ENCODE peak calls at places on chromosome 6, in four cellular contexts. A is stomach, Z is left ventricle myocardium inferior, F is fibroblast of lung. I is an unnamed sample.

GRCh38 chr6:141261672-141262060 is 871.1 kb upstream of the GJE1 start:
- DNase-seq in A (no peak), Z (no peak), F (no peak), I (no peak)

GRCh38 chr6:26331809-26332226 is 33.2 kb upstream of the BTN3A2 start:
- DNase-seq in A (no peak), Z (no peak), F (no peak), I (no peak)

GRCh38 chr6:119148102-119148824 is 69.8 kb upstream of the FAM184A start:
- DNase-seq in Z (no peak), F (peak), A (no peak), I (no peak)

GRCh38 chr6:156955494-156956183 is 178.5 kb downstream of the ARID1B start:
- DNase-seq in F (no peak), Z (peak), A (peak), I (no peak)

GRCh38 chr6:830667-831327 is 137.9 kb upstream of the EXOC2 start:
- DNase-seq in Z (no peak), A (no peak), F (no peak), I (no peak)

GRCh38 chr6:163949367-163949766 is 534.8 kb downstream of the QKI start:
- DNase-seq in F (peak), Z (no peak), A (no peak), I (no peak)

GRCh38 chr6:139144490-139145085 is 9.7 kb downstream of the HECA start:
- DNase-seq in A (no peak), Z (no peak), F (no peak), I (no peak)

GRCh38 chr6:47669684-47670515 is 28.5 kb upstream of the ADGRF4 start:
- DNase-seq in A (no peak), Z (no peak), F (peak), I (no peak)

GRCh38 chr6:133623065-133623464 is 265.8 kb upstream of the TCF21 start:
- DNase-seq in F (peak), A (no peak), Z (no peak), I (no peak)

GRCh38 chr6:82555801-82556200 is 192.2 kb downstream of the TPBG start:
- DNase-seq in F (peak), A (no peak), Z (no peak), I (no peak)

GRCh38 chr6:45507156-45507555 is 129.4 kb upstream of the SUPT3H start:
- DNase-seq in Z (no peak), A (no peak), F (no peak), I (no peak)

GRCh38 chr6:26125015-26125690 is 37.9 kb downstream of the HFE start:
- DNase-seq in F (no peak), Z (no peak), A (peak), I (no peak)

GRCh38 chr6:83127258-83127657 is 59.8 kb downstream of the DOP1A start:
- DNase-seq in Z (no peak), A (no peak), F (no peak), I (no peak)

GRCh38 chr6:15447546-15448232 is 201.8 kb downstream of the JARID2 start:
- DNase-seq in A (no peak), Z (no peak), F (no peak), I (no peak)

GRCh38 chr6:130961148-130961547 is 101.9 kb downstream of the EPB41L2 start:
- DNase-seq in A (no peak), F (peak), Z (no peak), I (no peak)

GRCh38 chr6:111486921-111487320 is 3.9 kb upstream of the REV3L start:
- DNase-seq in A (no peak), Z (no peak), F (peak), I (no peak)

GRCh38 chr6:693737-694038 is 749 bp upstream of the EXOC2 start:
- DNase-seq in F (no peak), A (no peak), Z (no peak), I (no peak)

GRCh38 chr6:102732908-102733307 is 1339.4 kb downstream of the GRIK2 start:
- DNase-seq in A (no peak), F (peak), Z (no peak), I (no peak)

GRCh38 chr6:106128981-106129761 is 43.0 kb downstream of the PRDM1 start:
- DNase-seq in A (no peak), Z (no peak), F (peak), I (no peak)

GRCh38 chr6:157861184-157861583 is 38.1 kb downstream of the SNX9 start:
- DNase-seq in F (peak), Z (no peak), A (no peak), I (no peak)

GRCh38 chr6:40936810-40937209 is 102.2 kb downstream of the UNC5CL start:
- DNase-seq in A (no peak), Z (no peak), F (peak), I (no peak)

GRCh38 chr6:24329022-24329421 is 28.8 kb downstream of the DCDC2 start:
- DNase-seq in F (peak), A (no peak), Z (no peak), I (no peak)

GRCh38 chr6:166008441-166009369 is 158.9 kb downstream of the TBXT start:
- DNase-seq in A (no peak), F (peak), Z (no peak), I (no peak)

GRCh38 chr6:62285612-62286469 is at the start of gene KHDRBS2:
- DNase-seq in F (no peak), Z (peak), A (peak), I (peak)

GRCh38 chr6:137783640-137784198 is 83.3 kb upstream of the TNFAIP3 start:
- DNase-seq in F (no peak), Z (no peak), A (no peak), I (no peak)

GRCh38 chr6:152635949-152636674 is 1.1 kb downstream of the SYNE1 start:
- DNase-seq in A (no peak), Z (peak), F (peak), I (peak)

GRCh38 chr6:149754573-149754972 is 5.0 kb downstream of the PCMT1 start:
- DNase-seq in A (no peak), Z (no peak), F (no peak), I (no peak)

GRCh38 chr6:13398081-13398406 is 69.7 kb upstream of the TBC1D7 start:
- DNase-seq in Z (no peak), A (no peak), F (peak), I (no peak)
- TF ChIP-seq CTCF in Z (no peak), A (no peak), F (no peak), I (no peak)

GRCh38 chr6:88650029-88650619 is 313.3 kb downstream of the RNGTT start:
- DNase-seq in Z (no peak), A (no peak), F (peak), I (no peak)
- H3K27ac ChIP-seq in Z (no peak), A (no peak), F (no peak), I (no peak)

DNA sequence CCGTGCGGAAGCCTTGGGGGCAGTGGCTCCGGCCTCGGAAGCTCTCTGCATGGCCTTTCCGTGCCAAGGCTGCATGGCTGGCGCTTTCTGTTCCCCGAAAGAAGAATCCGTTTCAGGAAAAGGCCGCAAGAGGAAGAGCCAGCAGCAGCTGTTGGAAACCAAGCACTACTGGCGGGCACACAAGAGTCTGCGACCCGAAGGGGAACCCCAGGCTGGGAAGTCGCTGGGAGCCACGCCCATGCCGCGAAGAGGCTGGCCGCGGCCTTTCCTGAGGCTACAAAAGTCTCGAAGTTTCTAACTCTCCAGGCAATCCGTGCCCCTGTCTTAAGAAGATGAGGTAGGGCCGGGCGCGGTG is at the start of gene CGAS:
- DNase-seq in F (peak), A (peak), Z (peak), I (peak)
- TF ChIP-seq CTCF in F (no peak), A (no peak), Z (no peak), I (no peak)

GRCh38 chr6:132364675-132365074 is 36.6 kb downstream of the MOXD1 start:
- DNase-seq in Z (no peak), A (no peak), F (peak), I (no peak)
- H3K27ac ChIP-seq in Z (peak), A (no peak), F (no peak), I (no peak)

GRCh38 chr6:6494677-6495076 is 93.8 kb upstream of the LY86 start:
- DNase-seq in F (no peak), Z (peak), A (peak), I (peak)
- TF ChIP-seq CTCF in F (no peak), Z (peak), A (no peak), I (peak)

DNA sequence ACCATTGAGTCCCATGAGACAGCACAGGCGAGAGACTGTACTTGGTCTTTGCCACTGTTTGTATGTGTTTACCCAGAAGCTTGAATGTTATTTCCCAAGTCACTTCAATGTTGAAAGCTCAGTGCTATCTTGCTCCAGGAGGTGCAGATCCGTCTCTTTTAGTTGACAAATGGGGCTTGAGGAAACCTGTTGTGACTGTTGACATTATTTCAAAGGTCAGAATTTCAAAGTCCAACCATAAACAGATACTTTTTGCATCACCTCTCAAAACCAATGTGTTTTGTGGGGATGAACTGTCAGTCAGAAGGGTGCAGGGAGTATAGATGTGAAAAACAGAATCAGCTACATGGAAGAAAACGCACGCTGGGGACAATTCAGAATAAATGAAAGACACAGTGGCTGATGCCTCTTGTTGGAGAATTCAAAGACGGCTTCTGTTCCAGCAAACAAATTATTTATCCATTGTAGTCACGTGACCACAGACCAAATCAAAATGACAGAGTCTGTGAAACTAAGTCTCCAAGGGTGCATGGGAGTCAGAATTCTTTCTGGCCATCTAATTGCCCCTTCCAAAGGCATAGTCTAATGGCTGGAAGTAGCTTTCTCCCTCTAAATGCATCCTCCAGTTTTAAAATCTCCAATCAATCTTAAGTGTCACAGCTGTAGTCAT is 83.7 kb downstream of the MYLK4 start:
- DNase-seq in F (no peak), Z (no peak), A (no peak), I (no peak)
- H3K27ac ChIP-seq in F (no peak), Z (no peak), A (no peak), I (no peak)

DNA sequence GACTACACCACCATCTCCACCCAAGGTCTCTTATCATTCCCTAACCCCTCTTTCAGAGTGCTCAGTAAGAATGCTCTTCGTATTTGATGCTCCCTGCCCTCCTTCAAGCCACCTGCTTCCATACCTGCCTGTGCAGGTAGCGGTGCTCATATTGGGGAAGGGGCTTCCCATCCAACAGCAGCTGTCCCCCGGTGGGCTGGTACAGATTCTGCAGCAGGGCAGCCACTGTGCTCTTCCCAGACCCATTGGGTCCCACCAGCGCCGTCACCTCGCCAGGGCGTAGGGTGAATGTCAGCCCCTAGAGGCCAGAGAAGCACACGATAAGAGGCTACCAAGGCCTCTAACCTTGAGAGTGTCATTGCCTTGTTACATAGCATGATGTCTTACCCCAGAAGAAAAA is 3.9 kb upstream of the PSMB8 start:
- DNase-seq in F (no peak), A (no peak), Z (no peak), I (no peak)
- TF ChIP-seq CTCF in F (no peak), A (no peak), Z (no peak), I (no peak)

DNA sequence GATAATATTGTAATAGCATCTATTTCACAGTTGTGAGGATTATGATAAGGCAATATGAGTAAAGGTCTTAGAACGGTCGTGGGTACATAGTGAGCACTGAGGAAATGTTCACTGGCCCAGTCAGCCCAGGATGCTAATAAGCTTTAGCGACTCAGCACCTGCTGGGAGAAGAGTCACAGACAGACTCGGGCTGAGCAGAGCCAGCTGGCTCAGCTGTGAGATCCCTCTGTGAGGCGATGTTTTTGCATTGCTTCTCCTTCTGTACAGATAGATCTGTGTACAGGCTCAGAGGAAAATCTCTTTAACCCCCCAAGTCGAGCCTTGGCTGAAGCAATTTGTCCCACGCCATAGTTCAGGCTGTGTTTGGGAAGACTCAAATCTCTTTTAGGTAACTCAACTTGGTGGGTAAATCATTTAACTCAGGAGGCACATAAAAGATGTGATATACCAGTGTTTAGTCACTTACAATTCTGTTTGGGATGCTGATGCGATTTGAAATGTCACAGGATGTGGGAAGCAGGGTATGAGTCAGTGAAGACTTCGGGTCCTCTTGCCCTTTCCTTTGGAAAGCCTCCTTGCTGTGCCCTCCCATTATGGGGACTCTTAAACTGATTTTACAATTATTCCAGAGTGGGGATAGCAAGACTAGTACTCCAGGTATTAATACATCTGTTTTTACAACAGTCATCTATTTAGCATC is 53.1 kb downstream of the PHACTR1 start:
- DNase-seq in A (no peak), Z (no peak), F (peak), I (no peak)
- H3K27ac ChIP-seq in A (no peak), Z (no peak), F (no peak), I (no peak)

GRCh38 chr6:72212686-72213085 is 326.3 kb downstream of the RIMS1 start:
- DNase-seq in Z (no peak), A (no peak), F (no peak), I (no peak)

GRCh38 chr6:72219536-72219935 is 333.2 kb downstream of the RIMS1 start:
- DNase-seq in A (no peak), Z (no peak), F (peak), I (no peak)

GRCh38 chr6:72216222-72217106 is 330.1 kb downstream of the RIMS1 start:
- DNase-seq in Z (no peak), F (no peak), A (peak), I (no peak)

GRCh38 chr6:72217626-72218025 is 331.3 kb downstream of the RIMS1 start:
- DNase-seq in A (no peak), Z (no peak), F (no peak), I (no peak)

DNA sequence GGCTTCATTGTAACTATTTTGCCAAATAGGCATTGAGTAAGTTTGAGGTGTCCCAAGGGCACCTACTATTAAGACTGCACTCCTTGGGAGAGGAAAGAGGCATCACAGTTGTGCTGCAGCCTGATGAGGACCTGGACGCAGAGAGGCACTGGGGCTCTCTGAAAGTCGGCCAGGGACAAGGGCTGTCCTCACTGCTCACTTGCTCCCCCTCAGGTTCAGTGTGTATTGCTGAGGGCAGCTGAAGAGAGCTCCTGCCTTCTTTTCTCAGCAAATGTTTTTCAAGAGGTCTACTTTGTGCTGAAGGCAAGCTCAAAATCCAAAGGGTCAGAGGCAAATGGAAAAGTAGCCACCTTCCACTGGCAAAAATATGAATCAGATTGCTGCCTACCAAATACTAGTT is 331.8 kb downstream of the RIMS1 start:
- DNase-seq in A (peak), F (peak), Z (no peak), I (no peak)
- TF ChIP-seq CTCF in A (peak), F (peak), Z (no peak), I (no peak)